ENCODE peak calls at places on chromosomes 16 and 17, in four cellular contexts. T, E, P and O are unnamed samples.

GRCh38 chr17:35449371-35449931 is 885 bp upstream of the SLFN13 start:
- DNase-seq in E (no peak), T (peak), P (peak), O (peak)

GRCh38 chr16:12099451-12100123 is 123.1 kb downstream of the SNX29 start:
- DNase-seq in T (no peak), P (no peak), E (no peak), O (no peak)

GRCh38 chr17:51957746-51958145 is 200.8 kb downstream of the CA10 start:
- DNase-seq in E (no peak), P (no peak), T (no peak), O (no peak)

GRCh38 chr16:4404247-4404966 is 12.0 kb downstream of the CORO7 start:
- DNase-seq in P (peak), T (no peak), E (no peak), O (no peak)

GRCh38 chr17:75876190-75876937 is 2.0 kb downstream of the TRIM47 start:
- DNase-seq in E (peak), P (peak), T (no peak), O (no peak)

GRCh38 chr17:45135978-45136791 is 698 bp downstream of the ACBD4 start:
- DNase-seq in E (no peak), T (peak), P (no peak), O (no peak)

GRCh38 chr17:39208136-39208535 is 8.1 kb downstream of the RPL19 start:
- DNase-seq in T (no peak), P (no peak), E (no peak), O (no peak)

GRCh38 chr17:1082579-1082978 is 85.7 kb downstream of the TIMM22 start:
- DNase-seq in E (peak), P (peak), T (no peak), O (no peak)

GRCh38 chr17:67718325-67718941 is 697 bp downstream of the NOL11 start:
- DNase-seq in E (no peak), T (no peak), P (no peak), O (peak)

GRCh38 chr17:17849147-17849820 is 12.5 kb upstream of the SREBF1 start:
- DNase-seq in P (peak), E (no peak), T (peak), O (peak)

GRCh38 chr17:36889955-36890354 is 47.3 kb upstream of the LHX1 start:
- DNase-seq in P (no peak), T (no peak), E (no peak), O (no peak)

GRCh38 chr17:36888236-36888957 is 48.9 kb upstream of the LHX1 start:
- DNase-seq in E (no peak), T (no peak), P (no peak), O (no peak)

GRCh38 chr17:36890398-36891190 is 46.7 kb upstream of the LHX1 start:
- DNase-seq in E (no peak), T (no peak), P (no peak), O (no peak)

DNA sequence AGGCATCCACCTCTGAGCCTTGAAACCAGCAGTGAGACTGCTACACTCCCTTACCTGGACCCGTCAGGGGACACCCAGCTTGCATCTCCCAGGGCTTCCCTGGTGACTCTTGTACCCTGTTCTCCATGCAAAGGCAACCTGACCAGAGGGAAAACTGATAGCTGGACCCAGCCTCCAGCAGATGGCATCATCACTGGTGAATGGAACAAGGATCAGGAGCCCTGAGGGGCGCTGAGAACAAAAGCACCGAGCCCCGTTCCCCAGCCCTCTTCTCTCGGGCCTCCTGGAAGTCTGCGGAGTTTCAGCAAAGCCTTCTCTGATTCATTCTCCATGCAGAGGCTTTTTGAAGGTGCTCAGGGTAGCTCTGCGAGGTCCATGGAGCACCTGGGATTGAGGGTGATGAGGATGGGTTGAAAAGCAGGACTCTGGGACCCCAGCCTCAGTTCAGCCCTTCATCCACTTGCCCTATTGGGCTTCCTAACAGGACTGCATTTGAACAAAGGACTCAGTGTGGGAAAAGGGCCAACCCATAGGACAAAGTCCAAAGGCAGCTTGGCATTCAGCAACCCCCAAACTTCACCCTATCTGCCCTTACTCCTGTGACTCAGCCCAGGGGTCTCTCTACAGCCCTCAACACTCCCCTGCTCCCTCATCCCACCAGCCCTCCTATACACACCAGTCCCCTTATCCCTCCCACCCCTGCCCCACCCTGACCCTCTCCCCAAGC is 45.0 kb upstream of the LHX1 start:
- DNase-seq in T (no peak), P (peak), E (no peak), O (no peak)
- TF ChIP-seq CTCF in T (no peak), P (no peak), E (no peak), O (no peak)

DNA sequence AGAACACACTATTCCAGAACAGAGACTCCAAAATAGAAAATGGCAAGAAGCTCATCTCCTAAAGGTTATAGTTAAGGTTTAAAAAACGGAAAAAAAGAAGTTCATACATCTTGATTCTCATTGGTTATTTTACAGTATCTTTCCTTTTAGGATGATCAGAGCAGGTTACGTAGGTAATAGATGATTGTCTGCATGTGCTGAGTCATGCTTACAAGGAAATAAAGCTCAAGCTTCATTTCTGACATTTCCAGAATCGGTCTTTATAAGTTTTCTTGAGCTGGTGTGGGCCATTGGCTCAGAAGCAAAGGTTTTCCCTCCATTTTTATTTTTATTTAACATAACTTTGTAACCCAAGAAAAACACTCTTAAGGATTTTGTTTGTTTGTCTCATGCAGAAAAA is 1030.3 kb upstream of the CDH8 start:
- DNase-seq in P (no peak), T (no peak), E (no peak), O (no peak)
- TF ChIP-seq CTCF in P (no peak), T (no peak), E (no peak), O (no peak)

DNA sequence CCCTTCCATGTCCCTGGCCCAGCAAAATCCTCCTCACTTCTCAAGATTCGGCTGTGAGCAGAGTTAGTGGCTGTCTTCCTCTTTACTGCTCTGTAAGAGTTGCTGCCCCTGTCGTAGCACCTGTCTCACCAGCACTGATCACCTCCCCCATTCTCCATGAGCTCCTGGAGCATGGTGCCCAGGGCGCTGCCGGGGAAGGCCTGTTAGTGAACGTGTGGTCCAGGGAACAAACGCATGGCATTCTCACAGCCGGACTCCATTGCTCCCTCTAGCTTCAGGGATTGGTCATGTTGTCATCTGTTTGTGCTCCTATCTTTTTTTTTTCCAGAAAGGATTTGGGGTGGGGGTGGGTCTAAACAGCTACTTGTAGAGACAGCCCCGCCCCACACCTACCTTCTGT is 141.2 kb downstream of the CMIP start:
- DNase-seq in T (peak), P (no peak), E (peak), O (no peak)
- TF ChIP-seq CTCF in T (no peak), P (no peak), E (peak), O (no peak)

GRCh38 chr16:2816751-2817495 is at the start of gene PRSS21:
- DNase-seq in E (peak), T (no peak), P (no peak), O (no peak)
- TF ChIP-seq CTCF in E (peak), T (no peak), P (no peak), O (no peak)